ENCODE peak calls at places on chromosomes 1 and 21, in ten cellular contexts. One of them, this sample, is unnamed.

GRCh38 chr1:185929759-185930158 is 195.6 kb downstream of the HMCN1 start:
- DNase-seq in endothelial cell: no peak
- DNase-seq in GM19239: no peak
- DNase-seq in transverse colon: no peak
- DNase-seq in nucleus accumbens: no peak
- DNase-seq in stimulated activated CD4-positive, alpha-beta T cell treated with anti-CD3 and anti-CD28 coated beads, TNF-alpha, amount 100 ng/mL, for 48 hours: no peak
- DNase-seq in neural crest cell: no peak
- DNase-seq in NT2/D1: no peak
- DNase-seq in HFFc6: no peak
- DNase-seq in non-pigmented ciliary epithelial cell: no peak
- DNase-seq in this sample: no peak

GRCh38 chr1:95286479-95286878 is 52.5 kb downstream of the RWDD3 start:
- DNase-seq in endothelial cell: no peak
- DNase-seq in GM19239: no peak
- DNase-seq in transverse colon: no peak
- DNase-seq in nucleus accumbens: no peak
- DNase-seq in stimulated activated CD4-positive, alpha-beta T cell treated with anti-CD3 and anti-CD28 coated beads, TNF-alpha, amount 100 ng/mL, for 48 hours: no peak
- DNase-seq in neural crest cell: no peak
- DNase-seq in NT2/D1: no peak
- DNase-seq in HFFc6: no peak
- DNase-seq in non-pigmented ciliary epithelial cell: no peak
- DNase-seq in this sample: no peak

GRCh38 chr1:119101563-119101962 is 38.9 kb downstream of the WARS2 start:
- DNase-seq in endothelial cell: no peak
- DNase-seq in GM19239: no peak
- DNase-seq in transverse colon: no peak
- DNase-seq in nucleus accumbens: no peak
- DNase-seq in stimulated activated CD4-positive, alpha-beta T cell treated with anti-CD3 and anti-CD28 coated beads, TNF-alpha, amount 100 ng/mL, for 48 hours: no peak
- DNase-seq in neural crest cell: no peak
- DNase-seq in NT2/D1: no peak
- DNase-seq in HFFc6: peak
- DNase-seq in non-pigmented ciliary epithelial cell: peak
- DNase-seq in this sample: no peak

GRCh38 chr1:181423301-181423918 is 59.9 kb upstream of the CACNA1E start:
- DNase-seq in endothelial cell: peak
- DNase-seq in GM19239: no peak
- DNase-seq in transverse colon: peak
- DNase-seq in nucleus accumbens: peak
- DNase-seq in stimulated activated CD4-positive, alpha-beta T cell treated with anti-CD3 and anti-CD28 coated beads, TNF-alpha, amount 100 ng/mL, for 48 hours: peak
- DNase-seq in neural crest cell: peak
- DNase-seq in NT2/D1: peak
- DNase-seq in HFFc6: peak
- DNase-seq in non-pigmented ciliary epithelial cell: peak
- DNase-seq in this sample: no peak

GRCh38 chr1:245858683-245859509 is 648.2 kb downstream of the SMYD3 start:
- DNase-seq in endothelial cell: no peak
- DNase-seq in GM19239: no peak
- DNase-seq in transverse colon: no peak
- DNase-seq in nucleus accumbens: no peak
- DNase-seq in stimulated activated CD4-positive, alpha-beta T cell treated with anti-CD3 and anti-CD28 coated beads, TNF-alpha, amount 100 ng/mL, for 48 hours: no peak
- DNase-seq in neural crest cell: no peak
- DNase-seq in NT2/D1: no peak
- DNase-seq in HFFc6: no peak
- DNase-seq in non-pigmented ciliary epithelial cell: no peak
- DNase-seq in this sample: no peak

GRCh38 chr21:42748620-42749176 is 95.3 kb downstream of the PDE9A start:
- DNase-seq in endothelial cell: no peak
- DNase-seq in GM19239: no peak
- DNase-seq in transverse colon: no peak
- DNase-seq in nucleus accumbens: no peak
- DNase-seq in stimulated activated CD4-positive, alpha-beta T cell treated with anti-CD3 and anti-CD28 coated beads, TNF-alpha, amount 100 ng/mL, for 48 hours: no peak
- DNase-seq in neural crest cell: no peak
- DNase-seq in NT2/D1: no peak
- DNase-seq in HFFc6: no peak
- DNase-seq in non-pigmented ciliary epithelial cell: no peak
- DNase-seq in this sample: no peak

GRCh38 chr1:34162852-34163766 is 1.9 kb downstream of the CSMD2 start:
- DNase-seq in endothelial cell: peak
- DNase-seq in GM19239: peak
- DNase-seq in transverse colon: peak
- DNase-seq in nucleus accumbens: peak
- DNase-seq in stimulated activated CD4-positive, alpha-beta T cell treated with anti-CD3 and anti-CD28 coated beads, TNF-alpha, amount 100 ng/mL, for 48 hours: no peak
- DNase-seq in neural crest cell: peak
- DNase-seq in NT2/D1: peak
- DNase-seq in HFFc6: peak
- DNase-seq in non-pigmented ciliary epithelial cell: peak
- DNase-seq in this sample: peak

GRCh38 chr21:15051652-15052554 is 12.9 kb downstream of the NRIP1 start:
- DNase-seq in endothelial cell: no peak
- DNase-seq in GM19239: no peak
- DNase-seq in transverse colon: peak
- DNase-seq in nucleus accumbens: no peak
- DNase-seq in stimulated activated CD4-positive, alpha-beta T cell treated with anti-CD3 and anti-CD28 coated beads, TNF-alpha, amount 100 ng/mL, for 48 hours: no peak
- DNase-seq in neural crest cell: no peak
- DNase-seq in NT2/D1: no peak
- DNase-seq in HFFc6: peak
- DNase-seq in non-pigmented ciliary epithelial cell: no peak
- DNase-seq in this sample: no peak

GRCh38 chr1:246667773-246668172 is 56.4 kb upstream of the SCCPDH start:
- DNase-seq in endothelial cell: no peak
- DNase-seq in GM19239: no peak
- DNase-seq in transverse colon: no peak
- DNase-seq in nucleus accumbens: no peak
- DNase-seq in stimulated activated CD4-positive, alpha-beta T cell treated with anti-CD3 and anti-CD28 coated beads, TNF-alpha, amount 100 ng/mL, for 48 hours: no peak
- DNase-seq in neural crest cell: no peak
- DNase-seq in NT2/D1: no peak
- DNase-seq in HFFc6: no peak
- DNase-seq in non-pigmented ciliary epithelial cell: no peak
- DNase-seq in this sample: no peak

GRCh38 chr1:64519921-64520320 is 50.0 kb downstream of the CACHD1 start:
- DNase-seq in endothelial cell: no peak
- DNase-seq in GM19239: no peak
- DNase-seq in transverse colon: no peak
- DNase-seq in nucleus accumbens: no peak
- DNase-seq in stimulated activated CD4-positive, alpha-beta T cell treated with anti-CD3 and anti-CD28 coated beads, TNF-alpha, amount 100 ng/mL, for 48 hours: no peak
- DNase-seq in neural crest cell: no peak
- DNase-seq in NT2/D1: no peak
- DNase-seq in HFFc6: peak
- DNase-seq in non-pigmented ciliary epithelial cell: peak
- DNase-seq in this sample: no peak

GRCh38 chr1:109509176-109510134 is at the start of gene AMIGO1:
- DNase-seq in endothelial cell: peak
- DNase-seq in GM19239: peak
- DNase-seq in transverse colon: peak
- DNase-seq in nucleus accumbens: no peak
- DNase-seq in stimulated activated CD4-positive, alpha-beta T cell treated with anti-CD3 and anti-CD28 coated beads, TNF-alpha, amount 100 ng/mL, for 48 hours: peak
- DNase-seq in neural crest cell: peak
- DNase-seq in NT2/D1: no peak
- DNase-seq in HFFc6: no peak
- DNase-seq in non-pigmented ciliary epithelial cell: no peak
- DNase-seq in this sample: peak

GRCh38 chr1:182570611-182570970 is 18.5 kb downstream of the RNASEL start:
- DNase-seq in endothelial cell: no peak
- DNase-seq in GM19239: no peak
- DNase-seq in transverse colon: no peak
- DNase-seq in nucleus accumbens: no peak
- DNase-seq in stimulated activated CD4-positive, alpha-beta T cell treated with anti-CD3 and anti-CD28 coated beads, TNF-alpha, amount 100 ng/mL, for 48 hours: no peak
- DNase-seq in neural crest cell: no peak
- DNase-seq in NT2/D1: no peak
- DNase-seq in HFFc6: no peak
- DNase-seq in non-pigmented ciliary epithelial cell: no peak
- DNase-seq in this sample: no peak

GRCh38 chr1:24317081-24317480 is 2.1 kb upstream of the GRHL3 start:
- DNase-seq in endothelial cell: no peak
- DNase-seq in GM19239: no peak
- DNase-seq in transverse colon: no peak
- DNase-seq in nucleus accumbens: no peak
- DNase-seq in stimulated activated CD4-positive, alpha-beta T cell treated with anti-CD3 and anti-CD28 coated beads, TNF-alpha, amount 100 ng/mL, for 48 hours: no peak
- DNase-seq in neural crest cell: no peak
- DNase-seq in NT2/D1: no peak
- DNase-seq in HFFc6: no peak
- DNase-seq in non-pigmented ciliary epithelial cell: no peak
- DNase-seq in this sample: no peak

GRCh38 chr1:1365875-1366698 is 7.7 kb upstream of the MXRA8 start:
- DNase-seq in endothelial cell: no peak
- DNase-seq in GM19239: no peak
- DNase-seq in transverse colon: no peak
- DNase-seq in nucleus accumbens: no peak
- DNase-seq in stimulated activated CD4-positive, alpha-beta T cell treated with anti-CD3 and anti-CD28 coated beads, TNF-alpha, amount 100 ng/mL, for 48 hours: no peak
- DNase-seq in neural crest cell: no peak
- DNase-seq in NT2/D1: no peak
- DNase-seq in HFFc6: no peak
- DNase-seq in non-pigmented ciliary epithelial cell: no peak
- DNase-seq in this sample: no peak

GRCh38 chr1:54170961-54171460 is 18.2 kb upstream of the CDCP2 start:
- DNase-seq in endothelial cell: no peak
- DNase-seq in GM19239: no peak
- DNase-seq in transverse colon: no peak
- DNase-seq in nucleus accumbens: no peak
- DNase-seq in stimulated activated CD4-positive, alpha-beta T cell treated with anti-CD3 and anti-CD28 coated beads, TNF-alpha, amount 100 ng/mL, for 48 hours: no peak
- DNase-seq in neural crest cell: no peak
- DNase-seq in NT2/D1: no peak
- DNase-seq in HFFc6: no peak
- DNase-seq in non-pigmented ciliary epithelial cell: no peak
- DNase-seq in this sample: no peak

GRCh38 chr1:109425902-109426277 is 358 bp downstream of the PSMA5 start:
- DNase-seq in endothelial cell: peak
- DNase-seq in GM19239: no peak
- DNase-seq in transverse colon: peak
- DNase-seq in nucleus accumbens: no peak
- DNase-seq in stimulated activated CD4-positive, alpha-beta T cell treated with anti-CD3 and anti-CD28 coated beads, TNF-alpha, amount 100 ng/mL, for 48 hours: peak
- DNase-seq in neural crest cell: peak
- DNase-seq in NT2/D1: peak
- DNase-seq in HFFc6: peak
- DNase-seq in non-pigmented ciliary epithelial cell: no peak
- DNase-seq in this sample: peak

GRCh38 chr21:18772404-18772803 is 368.8 kb upstream of the TMPRSS15 start:
- DNase-seq in endothelial cell: no peak
- DNase-seq in GM19239: no peak
- DNase-seq in transverse colon: no peak
- DNase-seq in nucleus accumbens: no peak
- DNase-seq in stimulated activated CD4-positive, alpha-beta T cell treated with anti-CD3 and anti-CD28 coated beads, TNF-alpha, amount 100 ng/mL, for 48 hours: no peak
- DNase-seq in neural crest cell: no peak
- DNase-seq in NT2/D1: no peak
- DNase-seq in HFFc6: no peak
- DNase-seq in non-pigmented ciliary epithelial cell: peak
- DNase-seq in this sample: no peak

GRCh38 chr1:190608282-190608681 is 130.6 kb upstream of the BRINP3 start:
- DNase-seq in endothelial cell: no peak
- DNase-seq in GM19239: no peak
- DNase-seq in transverse colon: no peak
- DNase-seq in nucleus accumbens: no peak
- DNase-seq in stimulated activated CD4-positive, alpha-beta T cell treated with anti-CD3 and anti-CD28 coated beads, TNF-alpha, amount 100 ng/mL, for 48 hours: no peak
- DNase-seq in neural crest cell: no peak
- DNase-seq in NT2/D1: no peak
- DNase-seq in HFFc6: no peak
- DNase-seq in non-pigmented ciliary epithelial cell: no peak
- DNase-seq in this sample: no peak

GRCh38 chr1:172902861-172903381 is 147.8 kb downstream of the TNFSF18 start:
- DNase-seq in endothelial cell: no peak
- DNase-seq in GM19239: no peak
- DNase-seq in transverse colon: no peak
- DNase-seq in nucleus accumbens: no peak
- DNase-seq in stimulated activated CD4-positive, alpha-beta T cell treated with anti-CD3 and anti-CD28 coated beads, TNF-alpha, amount 100 ng/mL, for 48 hours: no peak
- DNase-seq in neural crest cell: no peak
- DNase-seq in NT2/D1: no peak
- DNase-seq in HFFc6: peak
- DNase-seq in non-pigmented ciliary epithelial cell: peak
- DNase-seq in this sample: no peak

GRCh38 chr1:228282329-228283042 is 74.6 kb downstream of the OBSCN start:
- DNase-seq in endothelial cell: no peak
- DNase-seq in GM19239: no peak
- DNase-seq in transverse colon: peak
- DNase-seq in nucleus accumbens: no peak
- DNase-seq in stimulated activated CD4-positive, alpha-beta T cell treated with anti-CD3 and anti-CD28 coated beads, TNF-alpha, amount 100 ng/mL, for 48 hours: no peak
- DNase-seq in neural crest cell: no peak
- DNase-seq in NT2/D1: no peak
- DNase-seq in HFFc6: no peak
- DNase-seq in non-pigmented ciliary epithelial cell: no peak
- DNase-seq in this sample: peak

GRCh38 chr1:151701515-151701914 is 15.1 kb downstream of the CELF3 start:
- DNase-seq in endothelial cell: no peak
- DNase-seq in GM19239: no peak
- DNase-seq in transverse colon: no peak
- DNase-seq in nucleus accumbens: no peak
- DNase-seq in stimulated activated CD4-positive, alpha-beta T cell treated with anti-CD3 and anti-CD28 coated beads, TNF-alpha, amount 100 ng/mL, for 48 hours: no peak
- DNase-seq in neural crest cell: no peak
- DNase-seq in NT2/D1: no peak
- DNase-seq in HFFc6: no peak
- DNase-seq in non-pigmented ciliary epithelial cell: no peak
- DNase-seq in this sample: no peak

This sample was measured in lower lobe of right lung.